ENCODE peak calls at places on chromosomes 3 and 15, in five cellular contexts. C, N, M, S and U are unnamed samples.

GRCh38 chr3:124800511-124801374 is 70.5 kb downstream of the UMPS start:
- DNase-seq in S (no peak), M (no peak), N (peak; percentile 40), C (peak; percentile 40), U (no peak)

GRCh38 chr3:25229584-25229983 is 198.5 kb upstream of the RARB start:
- DNase-seq in S (no peak), M (no peak), N (no peak), C (no peak), U (no peak)

GRCh38 chr15:51094606-51095569 is at the start of gene TNFAIP8L3:
- DNase-seq in S (no peak), M (peak; percentile 7), N (no peak), C (no peak), U (peak; percentile 44)

GRCh38 chr3:150544040-150544439 is 2.3 kb downstream of the SERP1 start:
- DNase-seq in N (no peak), C (peak; percentile 80), M (no peak), S (no peak), U (no peak)

GRCh38 chr15:61659571-61660190 is 400.6 kb downstream of the VPS13C start:
- DNase-seq in S (no peak), M (no peak), C (no peak), N (no peak), U (no peak)

GRCh38 chr3:45611619-45612018 is 17.1 kb downstream of the LIMD1 start:
- DNase-seq in N (no peak), S (no peak), C (no peak), M (peak; percentile 61), U (no peak)

GRCh38 chr3:14460342-14461005 is 58.1 kb downstream of the SLC6A6 start:
- DNase-seq in N (no peak), C (peak; percentile 93), S (no peak), M (no peak), U (peak; percentile 55)

GRCh38 chr3:149015383-149015782 is 24.0 kb downstream of the GYG1 start:
- DNase-seq in S (no peak), N (no peak), M (no peak), C (peak; percentile 44), U (no peak)

GRCh38 chr15:77186518-77187095 is 115.7 kb upstream of the TSPAN3 start:
- DNase-seq in M (no peak), C (peak; percentile 47), N (peak; percentile 45), S (peak; percentile 39), U (no peak)

GRCh38 chr3:43194490-43195115 is 88.7 kb upstream of the POMGNT2 start:
- DNase-seq in S (no peak), M (no peak), C (no peak), N (no peak), U (no peak)

GRCh38 chr15:99566157-99566900 is 545 bp downstream of the MEF2A start:
- DNase-seq in N (peak; percentile 52), M (no peak), S (no peak), C (no peak), U (no peak)

GRCh38 chr3:134363381-134363755 is 10.9 kb downstream of the AMOTL2 start:
- DNase-seq in N (peak; percentile 17), M (no peak), C (no peak), S (no peak), U (no peak)
- TF ChIP-seq CEBPB in N (no peak), M (no peak), C (no peak), S (no peak), U (no peak)

DNA sequence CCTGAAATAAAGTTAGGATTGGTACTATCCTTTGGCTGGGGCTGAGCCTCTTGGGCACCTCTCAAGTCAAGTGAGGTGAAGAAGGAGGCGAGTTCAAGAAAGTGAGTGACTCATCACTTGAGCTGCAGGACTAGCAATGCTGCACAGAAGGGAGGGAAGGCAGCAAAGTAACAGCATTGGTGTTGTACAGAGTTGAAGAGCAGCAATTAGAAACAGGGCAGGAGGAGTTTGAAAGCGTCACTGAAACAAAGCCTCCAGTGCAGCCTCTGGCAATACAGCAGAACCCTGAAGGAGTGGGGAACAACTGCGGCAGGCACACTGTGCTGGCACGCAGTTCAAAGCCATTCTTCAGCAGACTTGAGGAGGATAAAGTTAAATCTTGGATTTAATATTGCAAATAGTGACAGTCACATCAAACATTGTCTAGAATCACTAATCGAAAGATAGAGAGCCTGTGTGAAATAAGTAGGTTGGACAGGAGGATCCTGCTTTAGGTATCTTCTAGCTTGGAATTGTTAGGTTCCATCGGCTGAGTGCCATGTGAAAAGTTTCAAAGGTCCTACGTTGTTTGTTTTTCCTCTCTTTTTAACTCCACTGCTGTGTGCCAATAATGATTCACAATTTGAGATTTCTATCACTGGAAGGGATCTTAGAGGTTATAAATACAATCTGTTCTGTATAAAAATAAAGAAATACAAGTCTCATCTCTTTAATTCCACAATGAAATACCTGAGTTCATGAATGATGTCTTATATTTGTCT is 479.8 kb downstream of the NAALADL2 start:
- DNase-seq in S (no peak), C (peak; percentile 73), N (no peak), M (no peak), U (peak; percentile 47)
- TF ChIP-seq SMC3 in S (no peak), C (no peak), N (no peak), M (no peak), U (no peak)

GRCh38 chr3:4776980-4777581 is 202.2 kb upstream of the BHLHE40 start:
- DNase-seq in M (no peak), N (no peak), C (no peak), S (peak; percentile 98), U (peak; percentile 79)
- TF ChIP-seq CEBPB in M (no peak), N (peak; percentile 72), C (no peak), S (no peak), U (no peak)

DNA sequence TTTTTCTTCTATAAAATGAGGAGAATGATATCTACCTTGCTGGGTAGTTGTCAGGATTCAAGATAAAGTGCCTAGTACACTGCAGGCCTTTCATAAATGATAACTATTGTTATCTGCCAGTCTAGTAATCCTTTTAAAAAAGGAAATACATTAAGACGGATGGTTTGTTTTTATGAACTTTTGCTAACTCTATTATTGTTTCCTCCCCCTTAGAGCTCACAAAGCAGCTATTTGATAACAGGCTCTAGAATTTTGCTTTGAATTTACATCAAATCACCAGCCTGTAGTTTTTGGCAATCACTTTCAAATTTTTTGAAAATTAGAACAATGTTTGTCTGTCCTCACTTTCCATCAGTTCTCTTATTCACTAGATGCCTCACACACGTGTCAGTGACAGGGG is 39.8 kb downstream of the BLM start:
- DNase-seq in M (no peak), N (no peak), C (peak; percentile 1), S (no peak), U (no peak)
- TF ChIP-seq SMC3 in M (no peak), N (no peak), C (no peak), S (no peak), U (no peak)

GRCh38 chr3:4670352-4670751 is 177.2 kb downstream of the ITPR1 start:
- DNase-seq in M (peak; percentile 5), S (no peak), N (peak; percentile 47), C (no peak), U (peak; percentile 51)

GRCh38 chr3:4672727-4673126 is 179.6 kb downstream of the ITPR1 start:
- DNase-seq in N (no peak), M (no peak), S (no peak), C (no peak), U (no peak)

GRCh38 chr3:4675704-4676103 is 182.6 kb downstream of the ITPR1 start:
- DNase-seq in N (no peak), S (no peak), M (no peak), C (no peak), U (no peak)

GRCh38 chr3:4678320-4678719 is 185.2 kb downstream of the ITPR1 start:
- DNase-seq in S (no peak), N (no peak), M (no peak), C (no peak), U (no peak)

DNA sequence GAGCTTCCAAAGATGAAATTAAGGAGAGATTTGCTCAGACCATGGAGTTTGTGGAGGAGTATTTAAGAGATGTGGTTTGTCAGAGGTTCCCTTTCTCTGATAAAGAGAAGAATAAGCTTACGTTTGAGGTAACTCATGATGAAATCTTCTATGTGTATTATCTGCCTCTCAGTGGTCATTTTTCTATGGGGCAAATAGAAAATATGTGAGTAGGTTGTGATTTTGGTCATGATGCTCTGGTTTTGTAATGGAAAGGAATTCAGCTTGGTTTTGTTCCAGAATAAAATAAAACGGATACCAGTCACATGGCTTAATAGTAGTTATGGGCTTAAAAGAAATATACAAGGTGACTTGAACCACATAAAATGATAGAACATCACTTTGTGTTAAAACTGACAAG is 181.1 kb downstream of the ITPR1 start:
- DNase-seq in C (peak; percentile 72), M (no peak), N (no peak), S (no peak), U (no peak)
- TF ChIP-seq CEBPB in C (peak; percentile 59), M (no peak), N (no peak), S (no peak), U (no peak)

DNA sequence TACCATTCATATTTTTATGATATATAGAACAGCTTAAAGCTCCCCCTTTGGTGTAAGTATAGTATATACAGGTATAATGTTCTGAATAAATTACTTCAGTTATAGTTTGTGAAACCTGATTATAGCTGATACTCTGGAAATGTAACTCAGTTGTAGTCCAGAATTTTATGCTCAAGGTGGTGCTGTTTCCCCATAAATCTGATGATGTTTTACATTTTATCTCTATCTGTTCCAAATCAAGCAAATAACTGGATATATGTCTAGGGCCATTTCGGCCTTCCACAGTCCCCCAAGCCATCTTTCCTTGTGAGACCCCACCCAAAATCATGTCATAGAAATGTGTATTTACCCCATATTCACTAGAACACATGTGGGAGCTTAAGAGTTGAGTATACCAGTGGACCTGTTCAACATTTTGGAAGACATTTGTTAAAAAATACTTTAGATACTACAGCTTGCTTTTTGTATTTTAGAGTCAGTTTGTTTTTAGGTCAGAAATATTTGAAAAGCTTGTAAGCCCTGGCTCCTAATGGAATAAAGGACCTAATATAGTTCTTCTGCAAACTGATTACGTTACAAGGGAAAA is 107.1 kb downstream of the ATG7 start:
- DNase-seq in C (peak; percentile 70), M (peak; percentile 24), N (peak; percentile 29), S (peak; percentile 13), U (peak; percentile 25)
- TF ChIP-seq SMC3 in C (peak; percentile 86), M (peak; percentile 61), N (peak; percentile 56), S (peak; percentile 73), U (peak; percentile 81)

GRCh38 chr3:106006001-106006400 is 137.2 kb upstream of the CBLB start:
- DNase-seq in N (no peak), C (peak; percentile 87), S (no peak), M (no peak), U (no peak)
- TF ChIP-seq CEBPB in N (no peak), C (peak; percentile 93), S (no peak), M (peak; percentile 34), U (no peak)